ENCODE peak calls at places on chromosome 5, in five cellular contexts. Z, X, J, L and D are unnamed samples.

GRCh38 chr5:113806250-113806649 is 292.8 kb downstream of the YTHDC2 start:
- DNase-seq in X (no peak), J (no peak), Z (no peak), L (peak), D (no peak)

GRCh38 chr5:146675700-146676099 is 159.7 kb upstream of the GPR151 start:
- DNase-seq in X (no peak), Z (no peak), L (no peak), J (no peak), D (no peak)

GRCh38 chr5:162187371-162187770 is 119.8 kb downstream of the GABRG2 start:
- DNase-seq in J (no peak), L (no peak), X (no peak), Z (no peak), D (no peak)

GRCh38 chr5:36637101-36637500 is 30.7 kb downstream of the SLC1A3 start:
- DNase-seq in J (no peak), Z (no peak), L (no peak), X (no peak), D (no peak)

GRCh38 chr5:173679909-173680626 is 63.6 kb upstream of the BOD1 start:
- DNase-seq in J (no peak), X (no peak), Z (no peak), L (no peak), D (no peak)

GRCh38 chr5:141514330-141515111 is 25.6 kb downstream of the PCDHGC5 start:
- DNase-seq in J (no peak), L (peak), Z (no peak), X (no peak), D (no peak)

GRCh38 chr5:176995896-176996767 is 10.4 kb downstream of the UIMC1 start:
- DNase-seq in Z (no peak), J (no peak), X (no peak), L (peak), D (no peak)

GRCh38 chr5:127941646-127942045 is 141.9 kb upstream of the SLC12A2 start:
- DNase-seq in X (no peak), Z (no peak), J (no peak), L (peak), D (no peak)

GRCh38 chr5:149549461-149550266 is 1.6 kb downstream of the CSNK1A1 start:
- DNase-seq in L (peak), J (peak), Z (peak), X (no peak), D (peak)

GRCh38 chr5:44257221-44257620 is 132.0 kb downstream of the FGF10 start:
- DNase-seq in J (no peak), L (no peak), X (no peak), Z (no peak), D (no peak)

GRCh38 chr5:163005949-163006348 is 431.4 kb upstream of the CCNG1 start:
- DNase-seq in J (no peak), L (no peak), X (no peak), Z (no peak), D (no peak)

GRCh38 chr5:59187772-59188347 is 605.0 kb downstream of the RAB3C start:
- DNase-seq in Z (no peak), X (no peak), L (peak), J (no peak), D (no peak)

GRCh38 chr5:26388946-26389345 is 649.4 kb downstream of the CDH9 start:
- DNase-seq in J (no peak), Z (no peak), L (no peak), X (no peak), D (no peak)

GRCh38 chr5:28391277-28391676 is 1352.9 kb upstream of the CDH9 start:
- DNase-seq in Z (no peak), L (no peak), X (no peak), J (no peak), D (no peak)

GRCh38 chr5:125408582-125409069 is 662.2 kb upstream of the ZNF608 start:
- DNase-seq in J (no peak), L (peak), X (no peak), Z (no peak), D (no peak)

GRCh38 chr5:43268188-43268820 is 44.9 kb downstream of the HMGCS1 start:
- DNase-seq in Z (no peak), J (no peak), L (no peak), X (no peak), D (no peak)

GRCh38 chr5:8949908-8950307 is 596.0 kb downstream of the SEMA5A start:
- DNase-seq in J (no peak), L (no peak), Z (no peak), X (no peak), D (no peak)

GRCh38 chr5:14851067-14851422 is 20.5 kb downstream of the ANKH start:
- DNase-seq in J (no peak), X (no peak), Z (no peak), L (no peak), D (no peak)

GRCh38 chr5:56175465-56175864 is 57.7 kb downstream of the ANKRD55 start:
- DNase-seq in Z (no peak), J (no peak), X (no peak), L (peak), D (peak)

GRCh38 chr5:91132552-91132951 is 250.6 kb downstream of the ARRDC3 start:
- DNase-seq in Z (no peak), J (no peak), X (no peak), L (no peak), D (no peak)

GRCh38 chr5:158739941-158740340 is 359.8 kb downstream of the EBF1 start:
- DNase-seq in L (peak), Z (no peak), X (no peak), J (no peak), D (no peak)

GRCh38 chr5:153153086-153153485 is 337.4 kb upstream of the GRIA1 start:
- DNase-seq in J (no peak), L (peak), X (no peak), Z (no peak), D (no peak)

GRCh38 chr5:115657883-115658233 is 32.0 kb upstream of the TMED7 start:
- DNase-seq in J (no peak), X (no peak), Z (no peak), L (peak), D (no peak)

DNA sequence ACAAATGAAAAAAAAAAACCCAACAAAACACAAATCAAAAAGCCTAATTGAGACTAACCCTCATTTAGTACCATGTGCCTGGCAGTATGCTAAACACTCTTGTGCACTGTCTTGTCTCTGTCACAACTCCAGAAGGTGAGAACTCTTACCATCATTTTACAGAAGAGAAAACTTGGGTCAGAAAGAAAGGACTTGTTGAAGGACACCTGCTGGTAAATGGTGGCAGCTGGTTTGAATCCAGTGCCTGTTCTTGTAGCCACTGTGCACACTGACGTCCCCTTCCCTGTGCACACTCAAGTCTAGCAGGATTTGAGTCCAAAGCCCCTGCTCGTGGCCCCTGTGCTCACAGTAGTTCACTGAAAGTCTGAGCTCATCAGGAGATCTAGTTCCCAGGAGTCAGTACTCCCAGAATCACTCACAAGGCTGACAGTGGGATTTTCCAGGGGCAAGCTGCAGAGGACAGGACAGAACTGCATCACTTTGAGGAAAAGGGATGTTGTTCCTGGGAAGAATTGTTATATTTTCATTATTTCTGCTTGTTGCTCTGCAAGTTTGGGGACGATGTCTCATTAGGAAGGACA is 43.0 kb upstream of the HSD17B4 start:
- DNase-seq in J (no peak), Z (no peak), L (no peak), X (no peak), D (no peak)
- TF ChIP-seq CTCF in J (no peak), Z (no peak), L (no peak), X (no peak), D (no peak)

GRCh38 chr5:81802625-81803024 is 51.7 kb upstream of the SSBP2 start:
- DNase-seq in X (no peak), Z (no peak), L (no peak), J (no peak), D (no peak)
- TF ChIP-seq CTCF in X (no peak), Z (no peak), L (no peak), J (no peak), D (no peak)

DNA sequence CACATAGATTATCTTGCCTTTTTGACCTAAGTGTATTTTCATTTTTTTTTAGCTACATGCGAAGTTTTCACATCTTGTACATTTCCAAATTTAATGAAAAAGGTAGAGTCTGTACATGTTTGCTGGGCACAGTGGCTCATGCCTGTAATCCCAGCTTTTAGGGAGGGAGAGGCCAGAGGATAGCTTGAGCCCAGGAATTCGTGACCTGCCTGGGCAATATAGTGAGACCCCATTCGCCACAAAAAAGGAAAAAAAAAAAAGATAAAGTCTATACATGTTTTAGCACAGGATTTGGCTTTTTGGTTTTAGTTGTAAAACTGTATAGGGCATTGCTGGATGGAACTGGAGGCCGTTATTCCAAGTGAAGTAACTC is 28.8 kb downstream of the RAI14 start:
- DNase-seq in X (no peak), J (no peak), L (no peak), Z (no peak), D (no peak)
- TF ChIP-seq CTCF in X (no peak), J (no peak), L (no peak), Z (no peak), D (no peak)

DNA sequence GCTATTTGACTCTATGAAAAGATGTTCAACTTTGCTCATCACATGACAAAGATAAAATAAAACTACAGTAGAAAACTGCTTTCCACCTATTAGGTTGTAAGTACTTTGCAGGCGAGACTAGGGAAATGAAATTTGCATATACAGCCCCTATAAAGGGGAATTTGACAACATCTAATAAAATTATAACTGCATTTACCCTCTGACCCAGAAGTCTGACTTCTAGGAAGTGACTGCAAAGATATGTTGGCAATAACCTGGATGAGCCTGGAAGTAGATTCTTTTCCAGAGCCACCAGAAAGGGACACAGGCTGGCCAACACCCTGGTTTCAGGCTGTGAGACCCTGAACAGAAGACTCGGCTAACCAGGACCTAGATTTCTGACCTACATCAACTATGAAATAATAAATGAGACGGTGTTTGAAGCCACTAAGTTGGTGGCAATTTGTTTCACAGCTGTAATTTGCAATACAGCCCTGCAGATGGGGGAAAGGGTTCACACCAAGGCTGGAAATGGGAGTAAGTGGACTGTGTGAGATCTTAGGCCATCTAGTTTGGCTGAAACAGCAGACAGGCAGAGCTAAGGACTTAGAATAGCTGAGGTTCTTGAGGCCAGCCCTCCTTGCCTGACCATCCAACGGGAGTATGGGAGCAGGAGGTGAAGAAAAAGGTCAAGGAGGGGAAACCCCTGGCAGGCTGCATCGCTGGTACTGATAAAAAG is 106.6 kb downstream of the SIL1 start:
- DNase-seq in Z (no peak), L (peak), J (no peak), X (no peak), D (no peak)
- TF ChIP-seq CTCF in Z (no peak), L (peak), J (no peak), X (no peak), D (no peak)